ENCODE peak calls at places on chromosomes 5 and 9, in four cellular contexts. G is T follicular helper cell, Y is H54, H is erythroblast. M is an unnamed sample.

GRCh38 chr9:131666779-131667178 is 73.1 kb downstream of the RAPGEF1 start:
- DNase-seq in G (no peak), Y (no peak), H (no peak), M (no peak)

GRCh38 chr9:5470122-5470521 is 19.8 kb downstream of the CD274 start:
- DNase-seq in G (no peak), Y (no peak), H (no peak), M (no peak)

GRCh38 chr5:173016621-173017046 is 33.1 kb downstream of the ATP6V0E1 start:
- DNase-seq in G (no peak), Y (no peak), H (no peak), M (peak)

GRCh38 chr9:134571946-134572914 is 69.4 kb upstream of the COL5A1 start:
- DNase-seq in G (no peak), Y (no peak), H (peak), M (no peak)

GRCh38 chr5:145711417-145711816 is 123.7 kb downstream of the PRELID2 start:
- DNase-seq in G (no peak), Y (no peak), H (no peak), M (no peak)

GRCh38 chr9:127344373-127344995 is 52.5 kb upstream of the SLC2A8 start:
- DNase-seq in G (no peak), Y (peak), H (no peak), M (peak)

GRCh38 chr9:27398982-27399653 is 102.2 kb upstream of the EQTN start:
- DNase-seq in G (no peak), Y (no peak), H (no peak), M (no peak)

GRCh38 chr5:61329729-61330128 is 2.3 kb upstream of the ZSWIM6 start:
- DNase-seq in G (no peak), Y (no peak), H (no peak), M (no peak)

GRCh38 chr5:167269146-167269545 is 1022.3 kb upstream of the WWC1 start:
- DNase-seq in G (no peak), Y (no peak), H (no peak), M (no peak)

GRCh38 chr9:111375062-111375461 is 45.0 kb upstream of the OR2K2 start:
- DNase-seq in G (no peak), Y (no peak), H (no peak), M (no peak)

GRCh38 chr5:108003178-108003577 is 332.4 kb upstream of the EFNA5 start:
- DNase-seq in G (no peak), Y (peak), H (peak), M (peak)

GRCh38 chr5:85182344-85182743 is 797.7 kb upstream of the EDIL3 start:
- DNase-seq in G (no peak), Y (no peak), H (no peak), M (no peak)

GRCh38 chr9:133673260-133673658 is 37.1 kb downstream of the DBH start:
- DNase-seq in G (no peak), Y (no peak), H (no peak), M (peak)

GRCh38 chr5:127216143-127216542 is 74.5 kb upstream of the MEGF10 start:
- DNase-seq in G (no peak), Y (no peak), H (no peak), M (no peak)

GRCh38 chr9:98518556-98518955 is 190.2 kb downstream of the GABBR2 start:
- DNase-seq in G (no peak), Y (no peak), H (no peak), M (no peak)

GRCh38 chr9:87950765-87951488 is 23.4 kb downstream of the CDK20 start:
- DNase-seq in G (no peak), Y (peak), H (peak), M (peak)

GRCh38 chr9:35338561-35339274 is 151.2 kb upstream of the RUSC2 start:
- DNase-seq in G (no peak), Y (no peak), H (no peak), M (no peak)

GRCh38 chr9:124652994-124653393 is 118.1 kb downstream of the NR6A1 start:
- DNase-seq in G (no peak), Y (no peak), H (no peak), M (no peak)

GRCh38 chr9:125428060-125428481 is 166.4 kb downstream of the GAPVD1 start:
- DNase-seq in G (no peak), Y (no peak), H (peak), M (peak)

M was measured in choroid plexus epithelial cell.